ENCODE peak calls at places on chromosomes 11 and 22, in seven cellular contexts. One of them, this sample, is unnamed.

GRCh38 chr11:81673001-81673400 is 1060.7 kb downstream of the FAM181B start:
- DNase-seq in Peyer's patch: no peak
- DNase-seq in IMR-90: no peak
- DNase-seq in ovary: no peak
- DNase-seq in right lobe of liver: no peak
- DNase-seq in esophagus squamous epithelium: no peak
- DNase-seq in spleen: no peak
- DNase-seq in this sample: no peak

GRCh38 chr22:45842141-45842831 is 134.7 kb downstream of the WNT7B start:
- DNase-seq in right lobe of liver: no peak
- DNase-seq in Peyer's patch: no peak
- DNase-seq in IMR-90: peak; percentile 77
- DNase-seq in esophagus squamous epithelium: no peak
- DNase-seq in spleen: no peak
- DNase-seq in ovary: no peak
- DNase-seq in this sample: no peak

GRCh38 chr11:60785806-60786361 is 751 bp downstream of the MS4A10 start:
- DNase-seq in IMR-90: peak; percentile 57
- DNase-seq in right lobe of liver: no peak
- DNase-seq in Peyer's patch: peak; percentile 61
- DNase-seq in esophagus squamous epithelium: no peak
- DNase-seq in ovary: no peak
- DNase-seq in spleen: peak; percentile 43
- DNase-seq in this sample: no peak

GRCh38 chr11:123365955-123366354 is 64.1 kb upstream of the GRAMD1B start:
- DNase-seq in ovary: no peak
- DNase-seq in esophagus squamous epithelium: no peak
- DNase-seq in right lobe of liver: no peak
- DNase-seq in IMR-90: no peak
- DNase-seq in Peyer's patch: no peak
- DNase-seq in spleen: no peak
- DNase-seq in this sample: no peak

GRCh38 chr11:129854229-129854805 is 38.7 kb downstream of the TMEM45B start:
- DNase-seq in esophagus squamous epithelium: no peak
- DNase-seq in right lobe of liver: no peak
- DNase-seq in ovary: no peak
- DNase-seq in Peyer's patch: no peak
- DNase-seq in IMR-90: no peak
- DNase-seq in spleen: no peak
- DNase-seq in this sample: peak; percentile 50

GRCh38 chr22:49084203-49084602 is 743.5 kb downstream of the BRD1 start:
- DNase-seq in right lobe of liver: no peak
- DNase-seq in ovary: no peak
- DNase-seq in spleen: peak; percentile 17
- DNase-seq in Peyer's patch: no peak
- DNase-seq in esophagus squamous epithelium: no peak
- DNase-seq in IMR-90: no peak
- DNase-seq in this sample: no peak

GRCh38 chr22:45997077-45997774 is 20.3 kb upstream of the WNT7B start:
- DNase-seq in esophagus squamous epithelium: no peak
- DNase-seq in Peyer's patch: peak; percentile 72
- DNase-seq in right lobe of liver: peak; percentile 79
- DNase-seq in IMR-90: peak; percentile 95
- DNase-seq in spleen: peak; percentile 93
- DNase-seq in ovary: peak; percentile 95
- DNase-seq in this sample: peak; percentile 85

GRCh38 chr11:130527648-130528300 is 79.3 kb downstream of the ADAMTS15 start:
- DNase-seq in right lobe of liver: no peak
- DNase-seq in spleen: no peak
- DNase-seq in esophagus squamous epithelium: no peak
- DNase-seq in ovary: no peak
- DNase-seq in IMR-90: peak; percentile 60
- DNase-seq in Peyer's patch: no peak
- DNase-seq in this sample: no peak

GRCh38 chr11:118820412-118821357 is 29.7 kb upstream of the DDX6 start:
- DNase-seq in spleen: peak; percentile 85
- DNase-seq in Peyer's patch: peak; percentile 88
- DNase-seq in right lobe of liver: peak; percentile 94
- DNase-seq in esophagus squamous epithelium: no peak
- DNase-seq in IMR-90: no peak
- DNase-seq in ovary: no peak
- DNase-seq in this sample: peak; percentile 14

GRCh38 chr11:102534261-102534872 is 3.8 kb upstream of the MMP7 start:
- DNase-seq in spleen: no peak
- DNase-seq in IMR-90: no peak
- DNase-seq in right lobe of liver: no peak
- DNase-seq in esophagus squamous epithelium: no peak
- DNase-seq in ovary: no peak
- DNase-seq in Peyer's patch: no peak
- DNase-seq in this sample: no peak

GRCh38 chr11:8809185-8809584 is 101.8 kb upstream of the AKIP1 start:
- DNase-seq in ovary: no peak
- DNase-seq in IMR-90: no peak
- DNase-seq in esophagus squamous epithelium: no peak
- DNase-seq in Peyer's patch: no peak
- DNase-seq in spleen: no peak
- DNase-seq in right lobe of liver: no peak
- DNase-seq in this sample: no peak

GRCh38 chr11:2825261-2825885 is 60.2 kb downstream of the CDKN1C start:
- DNase-seq in esophagus squamous epithelium: no peak
- DNase-seq in Peyer's patch: peak; percentile 65
- DNase-seq in IMR-90: peak; percentile 74
- DNase-seq in ovary: peak; percentile 80
- DNase-seq in right lobe of liver: no peak
- DNase-seq in spleen: no peak
- DNase-seq in this sample: peak; percentile 79

GRCh38 chr22:48167238-48167637 is 1404.8 kb downstream of the TBC1D22A start:
- DNase-seq in IMR-90: no peak
- DNase-seq in esophagus squamous epithelium: no peak
- DNase-seq in Peyer's patch: no peak
- DNase-seq in spleen: no peak
- DNase-seq in right lobe of liver: no peak
- DNase-seq in ovary: no peak
- DNase-seq in this sample: no peak

GRCh38 chr11:12430351-12430750 is 53.0 kb downstream of the PARVA start:
- DNase-seq in Peyer's patch: no peak
- DNase-seq in esophagus squamous epithelium: no peak
- DNase-seq in right lobe of liver: no peak
- DNase-seq in IMR-90: peak; percentile 77
- DNase-seq in ovary: no peak
- DNase-seq in spleen: no peak
- DNase-seq in this sample: no peak

DNA sequence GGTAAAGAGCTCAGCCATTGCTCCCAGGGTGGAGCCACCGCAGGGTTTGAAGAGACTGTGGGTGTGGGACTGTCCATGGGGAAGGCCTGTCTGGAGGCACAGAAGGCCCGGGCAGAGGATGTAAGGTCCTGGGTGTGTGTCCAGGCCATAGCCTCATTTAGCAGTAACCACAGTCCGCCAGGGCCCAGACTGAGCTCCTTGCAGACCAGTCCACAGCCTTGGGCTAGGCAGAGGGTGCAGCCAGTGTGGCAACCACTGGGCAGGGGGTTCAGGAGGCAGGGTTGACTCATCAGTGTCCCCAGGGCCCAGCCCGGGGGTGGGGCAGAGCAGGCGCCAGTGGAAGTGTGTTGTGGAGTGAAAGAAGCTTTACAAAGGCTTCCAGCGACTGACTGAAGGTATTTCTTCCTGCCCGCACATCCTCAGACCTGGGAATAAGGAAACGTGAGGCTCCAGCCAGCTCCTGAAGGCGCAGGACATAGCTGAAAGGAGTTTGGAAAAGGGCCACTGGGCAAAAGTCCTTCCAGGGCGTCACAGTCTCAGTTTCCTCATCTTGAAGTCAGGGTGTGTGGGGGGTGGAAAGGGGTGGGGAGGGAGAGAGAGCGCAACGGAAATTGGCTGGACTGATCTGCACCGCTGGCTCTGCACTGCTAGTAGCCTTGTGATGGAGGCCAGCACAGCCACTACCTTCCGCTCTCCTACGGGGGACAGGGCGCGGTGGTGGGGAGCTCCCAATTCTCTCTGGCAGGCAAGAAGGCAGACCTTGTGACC is 27.8 kb upstream of the WNT11 start:
- DNase-seq in spleen: peak; percentile 87
- DNase-seq in ovary: peak; percentile 54
- DNase-seq in IMR-90: no peak
- DNase-seq in right lobe of liver: peak; percentile 55
- DNase-seq in Peyer's patch: peak; percentile 62
- DNase-seq in esophagus squamous epithelium: no peak
- DNase-seq in this sample: peak; percentile 92
- TF ChIP-seq POLR2A in spleen: no peak
- TF ChIP-seq POLR2A in ovary: peak; percentile 20
- TF ChIP-seq POLR2A in IMR-90: no peak
- TF ChIP-seq POLR2A in right lobe of liver: no peak
- TF ChIP-seq POLR2A in Peyer's patch: no peak
- TF ChIP-seq POLR2A in esophagus squamous epithelium: no peak
- TF ChIP-seq POLR2A in this sample: no peak

GRCh38 chr11:281486-282161 is 3.4 kb downstream of the NLRP6 start:
- DNase-seq in esophagus squamous epithelium: no peak
- DNase-seq in spleen: no peak
- DNase-seq in right lobe of liver: no peak
- DNase-seq in ovary: no peak
- DNase-seq in IMR-90: no peak
- DNase-seq in Peyer's patch: peak; percentile 61
- DNase-seq in this sample: no peak
- H3K4me3 ChIP-seq in esophagus squamous epithelium: peak overlapping the region; percentile 59
- H3K4me3 ChIP-seq in spleen: peak overlapping the region; percentile 77
- H3K4me3 ChIP-seq in right lobe of liver: no peak overlapping the region
- H3K4me3 ChIP-seq in ovary: no peak overlapping the region
- H3K4me3 ChIP-seq in IMR-90: no peak overlapping the region
- H3K4me3 ChIP-seq in Peyer's patch: peak overlapping the region; percentile 52
- H3K4me3 ChIP-seq in this sample: no peak overlapping the region

DNA sequence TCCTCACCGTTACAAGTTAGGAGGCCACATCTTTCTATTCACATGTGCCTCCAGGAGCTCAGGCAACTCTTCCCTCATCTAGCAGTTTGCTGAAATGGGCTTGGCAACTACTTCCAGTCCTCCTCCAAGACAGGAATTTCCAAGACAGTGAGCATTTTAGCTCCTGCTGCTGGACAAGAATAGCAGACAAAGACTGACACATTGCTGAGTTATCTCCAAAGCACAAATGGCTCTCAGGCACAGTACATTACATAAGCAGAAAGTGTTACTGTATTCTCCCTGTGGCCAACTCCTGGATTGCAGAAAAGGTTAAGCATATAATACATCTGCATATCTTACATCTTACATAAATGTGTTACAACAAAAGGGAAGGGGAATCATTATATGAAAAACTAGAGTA is 83.2 kb upstream of the POU2AF2 start:
- DNase-seq in right lobe of liver: no peak
- DNase-seq in spleen: no peak
- DNase-seq in ovary: no peak
- DNase-seq in esophagus squamous epithelium: no peak
- DNase-seq in IMR-90: peak; percentile 59
- DNase-seq in Peyer's patch: no peak
- DNase-seq in this sample: no peak
- TF ChIP-seq CTCF in right lobe of liver: no peak
- TF ChIP-seq CTCF in spleen: no peak
- TF ChIP-seq CTCF in ovary: no peak
- TF ChIP-seq CTCF in esophagus squamous epithelium: no peak
- TF ChIP-seq CTCF in IMR-90: peak; percentile 3
- TF ChIP-seq CTCF in Peyer's patch: no peak
- TF ChIP-seq CTCF in this sample: no peak

DNA sequence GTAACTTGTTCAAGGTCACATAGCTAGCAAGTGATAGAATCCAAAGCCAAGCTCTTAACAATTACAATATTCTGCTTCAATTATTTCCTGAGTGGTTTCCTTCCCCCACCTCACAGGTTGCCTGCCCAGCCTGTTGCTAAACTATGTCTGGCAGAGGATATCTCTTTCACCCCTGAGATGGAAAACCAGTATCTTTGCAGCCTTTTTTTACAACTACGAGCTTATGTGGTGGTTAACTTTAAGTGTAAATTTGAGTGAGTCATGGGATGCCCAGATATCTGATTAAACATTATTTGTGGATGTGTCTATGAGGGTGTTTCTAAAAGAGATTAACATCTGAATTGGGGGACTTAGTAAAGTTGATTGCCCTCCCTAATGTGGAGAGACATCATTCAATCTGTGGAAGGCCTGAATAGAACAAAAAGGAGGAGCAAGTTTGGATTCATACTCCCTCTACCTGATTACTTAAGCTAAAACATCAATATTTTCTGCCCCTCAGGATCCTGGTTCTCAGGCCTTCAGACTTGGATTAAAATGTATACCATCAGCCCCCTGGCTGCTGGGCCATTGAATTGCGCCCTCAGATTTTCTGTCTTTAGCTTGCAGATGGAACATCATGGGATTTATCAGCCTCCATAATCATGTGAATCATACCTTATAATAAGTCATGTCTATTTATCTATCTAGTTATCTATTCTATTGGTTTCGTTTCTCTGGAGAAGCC is 911.9 kb downstream of the METTL15 start:
- DNase-seq in spleen: no peak
- DNase-seq in Peyer's patch: no peak
- DNase-seq in ovary: no peak
- DNase-seq in IMR-90: peak; percentile 66
- DNase-seq in esophagus squamous epithelium: no peak
- DNase-seq in right lobe of liver: no peak
- DNase-seq in this sample: no peak
- TF ChIP-seq POLR2A in spleen: no peak
- TF ChIP-seq POLR2A in Peyer's patch: no peak
- TF ChIP-seq POLR2A in ovary: no peak
- TF ChIP-seq POLR2A in IMR-90: no peak
- TF ChIP-seq POLR2A in esophagus squamous epithelium: no peak
- TF ChIP-seq POLR2A in right lobe of liver: no peak
- TF ChIP-seq POLR2A in this sample: no peak

DNA sequence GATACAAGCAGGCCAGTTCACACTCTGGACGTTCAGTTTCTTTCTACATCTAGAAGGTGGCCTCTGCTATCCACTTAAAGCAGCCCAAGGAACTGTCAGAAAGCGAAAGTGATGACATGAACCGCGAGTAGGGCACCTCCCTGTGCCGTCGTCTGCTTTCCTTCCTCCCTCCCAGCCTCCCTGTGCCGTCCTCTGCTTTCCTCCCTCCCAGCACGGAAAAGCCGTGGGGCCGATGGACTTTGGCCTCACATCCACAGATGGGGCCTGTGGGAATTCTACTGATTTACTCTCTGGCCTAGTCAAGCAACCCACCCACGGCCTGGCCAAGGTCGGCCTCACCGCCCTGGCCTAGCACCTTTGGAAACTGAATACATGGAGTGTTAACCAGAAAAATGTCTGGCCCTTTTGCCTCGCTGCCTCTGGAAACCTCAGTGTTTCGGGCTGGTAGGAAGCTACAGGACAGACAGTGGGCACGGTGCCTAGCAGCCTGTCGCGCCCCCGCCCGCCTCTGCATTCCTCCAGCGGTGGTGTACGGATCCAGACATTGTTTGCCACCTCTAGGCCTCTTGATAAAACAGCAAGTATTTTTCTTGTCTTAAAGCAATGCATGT is 14.2 kb downstream of the PEX26 start:
- DNase-seq in IMR-90: peak; percentile 43
- DNase-seq in Peyer's patch: peak; percentile 93
- DNase-seq in esophagus squamous epithelium: no peak
- DNase-seq in ovary: peak; percentile 76
- DNase-seq in right lobe of liver: peak; percentile 92
- DNase-seq in spleen: no peak
- DNase-seq in this sample: peak; percentile 93
- H3K4me3 ChIP-seq in IMR-90: peak overlapping the region; percentile 30
- H3K4me3 ChIP-seq in Peyer's patch: peak overlapping the region; percentile 20
- H3K4me3 ChIP-seq in esophagus squamous epithelium: peak overlapping the region; percentile 56
- H3K4me3 ChIP-seq in ovary: peak overlapping the region; percentile 5
- H3K4me3 ChIP-seq in right lobe of liver: peak overlapping the region; percentile 22
- H3K4me3 ChIP-seq in spleen: peak overlapping the region; percentile 55
- H3K4me3 ChIP-seq in this sample: no peak overlapping the region